ENCODE peak calls at places on chromosomes 4 and X, in ten cellular contexts. M is testis, S is right lobe of liver, W is A549, I is suprapubic skin, E is heart left ventricle, C is H1, Q is body of pancreas, V is IMR-90, P is stomach. D is an unnamed sample. For H3K4me1, the result is how much of the 10 kb centered on the place peaks cover.

GRCh38 chrX:46575586-46575985 is 2.0 kb downstream of the CHST7 start:
- DNase-seq in M (no peak), S (no peak), W (no peak), I (no peak), E (no peak), C (no peak), Q (no peak), V (no peak), P (no peak), D (no peak)

GRCh38 chr4:78207951-78208350 is 150.8 kb downstream of the FRAS1 start:
- DNase-seq in M (no peak), S (no peak), W (no peak), I (no peak), E (no peak), C (no peak), Q (no peak), V (no peak), P (no peak), D (no peak)

GRCh38 chr4:4572821-4573220 is 31.0 kb upstream of the STX18 start:
- DNase-seq in M (no peak), S (no peak), W (no peak), I (no peak), E (no peak), C (no peak), Q (no peak), V (peak), P (no peak), D (no peak)

GRCh38 chrX:139126493-139126892 is 404.0 kb upstream of the F9 start:
- DNase-seq in M (peak), S (peak), W (no peak), I (no peak), E (no peak), C (peak), Q (peak), V (no peak), P (peak), D (no peak)

GRCh38 chr4:10762541-10762940 is 78.0 kb upstream of the CLNK start:
- DNase-seq in M (no peak), S (no peak), W (no peak), I (no peak), E (no peak), C (no peak), Q (no peak), V (peak), P (no peak), D (no peak)

GRCh38 chr4:38119663-38120374 is 159.6 kb downstream of the PTTG2 start:
- DNase-seq in M (peak), S (no peak), W (no peak), I (no peak), E (peak), C (no peak), Q (no peak), V (peak), P (no peak), D (no peak)

GRCh38 chrX:154734101-154734781 is 16.6 kb downstream of the GAB3 start:
- DNase-seq in M (peak), S (no peak), W (no peak), I (no peak), E (peak), C (no peak), Q (no peak), V (peak), P (no peak), D (peak)

GRCh38 chr4:159069922-159070321 is 33.0 kb upstream of the RAPGEF2 start:
- DNase-seq in M (no peak), S (no peak), W (no peak), I (no peak), E (no peak), C (no peak), Q (no peak), V (peak), P (no peak), D (no peak)

GRCh38 chr4:186657766-186658165 is 65.9 kb downstream of the FAT1 start:
- DNase-seq in M (peak), S (no peak), W (no peak), I (no peak), E (no peak), C (no peak), Q (no peak), V (peak), P (no peak), D (no peak)

GRCh38 chr4:88697113-88697512 is 516 bp downstream of the NAP1L5 start:
- DNase-seq in M (peak), S (no peak), W (no peak), I (no peak), E (peak), C (no peak), Q (no peak), V (peak), P (no peak), D (no peak)

GRCh38 chrX:154058207-154058997 is 38.7 kb upstream of the IRAK1 start:
- DNase-seq in M (no peak), S (no peak), W (no peak), I (no peak), E (no peak), C (no peak), Q (no peak), V (no peak), P (no peak), D (no peak)

GRCh38 chr4:74428278-74428677 is 16.7 kb upstream of the AREG start:
- DNase-seq in M (no peak), S (no peak), W (no peak), I (no peak), E (no peak), C (no peak), Q (no peak), V (peak), P (no peak), D (no peak)

GRCh38 chrX:72305286-72306084 is at the start of gene CITED1:
- DNase-seq in M (peak), S (no peak), W (peak), I (no peak), E (no peak), C (no peak), Q (no peak), V (no peak), P (no peak), D (no peak)

GRCh38 chr4:2796261-2797187 is 3.6 kb downstream of the SH3BP2 start:
- DNase-seq in M (no peak), S (peak), W (no peak), I (peak), E (peak), C (no peak), Q (peak), V (peak), P (peak), D (peak)

GRCh38 chrX:24357101-24357500 is 3.3 kb upstream of the SUPT20HL1 start:
- DNase-seq in M (no peak), S (no peak), W (no peak), I (no peak), E (no peak), C (no peak), Q (no peak), V (peak), P (no peak), D (no peak)

GRCh38 chr4:74663631-74664030 is 130.7 kb downstream of the BTC start:
- DNase-seq in M (no peak), S (no peak), W (no peak), I (no peak), E (no peak), C (no peak), Q (no peak), V (no peak), P (no peak), D (no peak)

GRCh38 chr4:2958446-2958845 is 4.8 kb downstream of the NOP14 start:
- DNase-seq in M (no peak), S (no peak), W (no peak), I (no peak), E (no peak), C (no peak), Q (no peak), V (peak), P (no peak), D (no peak)

GRCh38 chrX:149487292-149487691 is 17.8 kb downstream of the IDS start:
- DNase-seq in M (no peak), S (no peak), W (peak), I (no peak), E (no peak), C (no peak), Q (no peak), V (no peak), P (no peak), D (no peak)

GRCh38 chr4:162793004-162793403 is 373.7 kb downstream of the NAF1 start:
- DNase-seq in M (no peak), S (no peak), W (no peak), I (no peak), E (no peak), C (no peak), Q (no peak), V (no peak), P (no peak), D (no peak)

GRCh38 chr4:178966644-178967043 is 1524.4 kb upstream of the AGA start:
- DNase-seq in M (no peak), S (no peak), W (no peak), I (no peak), E (no peak), C (no peak), Q (no peak), V (no peak), P (no peak), D (no peak)

GRCh38 chr4:139656614-139657486 is 8.8 kb upstream of the MGST2 start:
- DNase-seq in M (peak), S (peak), W (peak), I (no peak), E (peak), C (no peak), Q (peak), V (peak), P (peak), D (no peak)

GRCh38 chr4:84493092-84493850 is 5.8 kb downstream of the NKX6-1 start:
- DNase-seq in M (peak), S (no peak), W (no peak), I (no peak), E (no peak), C (no peak), Q (peak), V (peak), P (no peak), D (no peak)

DNA sequence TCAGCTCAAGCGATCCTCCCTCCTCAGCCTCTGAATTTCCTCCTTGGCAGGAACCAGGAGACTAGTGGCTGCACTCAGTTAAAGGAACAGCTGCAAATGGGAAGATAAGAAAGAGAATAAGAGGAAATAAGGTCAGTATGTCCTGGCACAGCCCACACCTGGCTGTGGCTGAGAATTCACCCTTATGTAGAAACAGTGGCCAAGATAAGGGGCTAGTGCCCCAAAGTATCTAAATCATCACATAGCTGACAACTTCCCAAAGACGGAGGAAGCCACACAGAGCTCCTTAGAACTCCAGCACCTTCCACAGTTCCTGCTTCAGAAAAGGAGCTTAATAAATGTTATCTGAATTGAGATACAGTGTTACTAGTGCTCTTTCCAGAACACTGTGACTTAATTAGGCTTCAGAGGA is 2.3 kb upstream of the CHIC2 start:
- DNase-seq in M (peak), S (no peak), W (no peak), I (no peak), E (peak), C (no peak), Q (peak), V (no peak), P (peak), D (no peak)
- TF ChIP-seq POLR2A in M (no peak), S (no peak), W (no peak), I (no peak), E (no peak), C (no peak), Q (no peak), V (no peak), P (no peak), D (no peak)

GRCh38 chrX:255923-256331 is 25.3 kb upstream of the PLCXD1 start:
- DNase-seq in M (no peak), S (peak), W (no peak), I (no peak), E (no peak), C (no peak), Q (no peak), V (no peak), P (peak), D (peak)

GRCh38 chrX:253451-254297 is 27.5 kb upstream of the PLCXD1 start:
- DNase-seq in M (no peak), S (peak), W (no peak), I (peak), E (no peak), C (no peak), Q (no peak), V (no peak), P (peak), D (peak)

GRCh38 chrX:257681-258289 is 23.4 kb upstream of the PLCXD1 start:
- DNase-seq in M (no peak), S (peak), W (no peak), I (peak), E (no peak), C (no peak), Q (no peak), V (no peak), P (no peak), D (peak)

GRCh38 chrX:252421-253291 is 28.5 kb upstream of the PLCXD1 start:
- DNase-seq in M (no peak), S (peak), W (no peak), I (no peak), E (no peak), C (no peak), Q (no peak), V (no peak), P (no peak), D (peak)

DNA sequence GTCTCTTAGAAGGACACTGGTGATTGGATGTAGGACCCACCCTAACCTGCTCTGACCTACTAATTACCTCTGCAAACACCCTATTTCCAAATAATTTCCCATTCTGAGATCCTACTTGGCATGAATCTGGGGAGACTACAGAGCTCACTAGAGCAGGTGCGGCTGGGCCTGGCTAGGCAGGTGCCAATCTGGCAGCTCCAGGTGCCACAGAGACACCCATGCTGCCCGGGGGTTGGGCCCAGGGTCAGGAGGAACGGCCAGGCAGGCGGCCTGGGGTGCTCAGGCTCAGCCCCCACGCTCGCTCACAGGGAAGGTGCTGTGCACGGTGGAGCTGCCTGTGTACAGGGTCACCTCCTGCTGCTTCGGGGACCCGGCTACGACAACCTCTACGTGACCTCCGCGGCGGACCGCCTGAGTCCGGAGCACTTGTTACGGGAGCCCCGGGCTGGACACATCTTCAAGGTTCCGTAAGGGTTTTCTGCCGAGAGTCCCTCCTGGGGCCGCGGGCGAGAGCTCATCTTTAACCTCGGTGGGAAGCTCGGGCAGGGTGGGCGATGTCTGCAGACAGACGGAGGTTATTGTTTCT is 26.5 kb upstream of the PLCXD1 start:
- DNase-seq in M (no peak), S (peak), W (no peak), I (peak), E (no peak), C (no peak), Q (no peak), V (no peak), P (peak), D (peak)
- H3K4me1 ChIP-seq in M (under half), S (under half), W (under half), I (under half), E (under half), C (under half), Q (under half), V (under half), P (under half), D (under half)

GRCh38 chrX:119784747-119785446 is 6.5 kb downstream of the RPL39 start:
- DNase-seq in M (peak), S (no peak), W (peak), I (no peak), E (no peak), C (peak), Q (peak), V (peak), P (peak), D (peak)
- TF ChIP-seq CTCF in M (no peak), S (peak), W (peak), I (peak), E (no peak), C (peak), Q (peak), V (peak), P (no peak), D (peak)

GRCh38 chr4:15964159-15964558 is 1.2 kb upstream of the FGFBP2 start:
- DNase-seq in M (no peak), S (no peak), W (no peak), I (no peak), E (no peak), C (no peak), Q (no peak), V (no peak), P (no peak), D (no peak)

GRCh38 chr4:15963568-15963967 is 593 bp upstream of the FGFBP2 start:
- DNase-seq in M (no peak), S (no peak), W (no peak), I (no peak), E (no peak), C (no peak), Q (no peak), V (no peak), P (no peak), D (peak)

GRCh38 chr4:15961778-15962510 is 1.0 kb downstream of the FGFBP2 start:
- DNase-seq in M (no peak), S (no peak), W (no peak), I (no peak), E (no peak), C (no peak), Q (no peak), V (no peak), P (no peak), D (no peak)

GRCh38 chr4:15965325-15965724 is 2.4 kb upstream of the FGFBP2 start:
- DNase-seq in M (no peak), S (no peak), W (no peak), I (no peak), E (no peak), C (no peak), Q (no peak), V (no peak), P (no peak), D (no peak)

GRCh38 chr4:15963001-15963451 is at the start of gene FGFBP2:
- DNase-seq in M (peak), S (no peak), W (peak), I (no peak), E (peak), C (no peak), Q (no peak), V (peak), P (peak), D (peak)
- TF ChIP-seq POLR2A in M (no peak), S (no peak), W (no peak), I (no peak), E (no peak), C (no peak), Q (no peak), V (no peak), P (no peak), D (no peak)

DNA sequence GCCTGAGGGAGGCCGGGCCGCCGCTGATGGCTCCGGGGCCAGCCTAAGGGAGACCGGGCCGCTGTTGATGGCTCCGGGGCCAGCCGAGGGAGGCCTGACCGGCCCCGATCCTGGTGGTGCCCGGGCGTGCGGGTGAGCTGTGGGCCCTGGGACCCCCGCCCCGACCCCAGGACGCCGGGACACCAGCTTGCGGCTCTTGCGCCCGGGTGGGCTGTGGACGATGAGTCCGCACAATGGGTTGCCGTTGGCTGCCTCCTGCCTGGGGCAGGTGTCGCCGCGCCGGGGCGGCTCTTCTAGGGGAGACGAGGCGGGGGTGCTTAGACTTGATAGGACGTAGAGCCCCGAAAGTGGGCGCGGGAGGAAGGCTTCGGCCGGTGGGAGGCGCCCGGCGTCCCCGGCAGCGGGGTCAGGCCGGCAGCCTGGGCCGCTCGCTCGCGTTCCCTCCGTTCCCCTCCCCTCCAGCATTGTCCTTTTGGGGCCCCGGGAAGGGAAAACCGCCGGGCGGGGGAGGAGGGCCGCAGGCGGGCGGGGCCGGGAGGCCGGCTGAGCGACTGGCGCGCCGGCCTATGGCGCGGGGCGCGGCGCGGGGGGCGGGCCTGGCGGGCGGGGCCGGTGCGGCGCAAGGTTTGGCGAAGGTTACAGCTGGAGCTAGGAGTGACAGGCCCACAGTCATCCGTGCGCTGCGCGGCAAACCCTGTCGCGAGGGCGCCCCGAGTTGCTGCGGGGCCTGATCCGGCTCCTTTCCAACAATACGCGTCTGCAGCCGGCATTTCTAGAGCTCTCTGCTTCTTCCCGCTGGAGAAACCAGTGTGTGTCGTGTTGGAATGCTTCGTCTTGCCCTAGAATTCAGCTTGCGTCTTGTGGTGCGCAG is 819 bp downstream of the KIAA0232 start:
- DNase-seq in M (peak), S (peak), W (peak), I (peak), E (peak), C (peak), Q (peak), V (peak), P (peak), D (peak)
- H3K4me1 ChIP-seq in M (under half), S (under half), W (under half), I (under half), E (under half), C (under half), Q (under half), V (under half), P (half or more), D (under half)

DNA sequence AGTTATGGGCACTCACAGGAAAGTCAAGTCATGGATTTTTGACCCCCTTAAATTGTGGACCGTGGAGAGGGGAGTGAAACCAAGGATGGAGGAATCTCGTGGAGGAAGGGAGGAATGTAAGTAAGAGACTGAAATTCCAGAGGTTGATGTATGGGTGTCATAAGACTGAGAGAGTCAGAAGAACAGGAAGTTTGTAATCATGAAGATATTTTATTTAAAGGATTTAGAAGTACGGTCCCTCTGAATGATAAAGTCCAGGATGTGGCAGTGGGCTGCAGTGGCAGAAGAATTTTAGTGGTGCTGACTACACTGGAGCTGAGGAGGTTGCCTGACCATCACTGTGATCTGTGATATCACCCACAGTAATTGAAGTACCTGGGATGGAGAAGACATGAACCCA is 57.8 kb downstream of the DCLK2 start:
- DNase-seq in M (no peak), S (no peak), W (no peak), I (no peak), E (no peak), C (no peak), Q (no peak), V (peak), P (no peak), D (no peak)
- TF ChIP-seq CTCF in M (no peak), S (no peak), W (no peak), I (no peak), E (no peak), C (no peak), Q (no peak), V (no peak), P (no peak), D (no peak)

DNA sequence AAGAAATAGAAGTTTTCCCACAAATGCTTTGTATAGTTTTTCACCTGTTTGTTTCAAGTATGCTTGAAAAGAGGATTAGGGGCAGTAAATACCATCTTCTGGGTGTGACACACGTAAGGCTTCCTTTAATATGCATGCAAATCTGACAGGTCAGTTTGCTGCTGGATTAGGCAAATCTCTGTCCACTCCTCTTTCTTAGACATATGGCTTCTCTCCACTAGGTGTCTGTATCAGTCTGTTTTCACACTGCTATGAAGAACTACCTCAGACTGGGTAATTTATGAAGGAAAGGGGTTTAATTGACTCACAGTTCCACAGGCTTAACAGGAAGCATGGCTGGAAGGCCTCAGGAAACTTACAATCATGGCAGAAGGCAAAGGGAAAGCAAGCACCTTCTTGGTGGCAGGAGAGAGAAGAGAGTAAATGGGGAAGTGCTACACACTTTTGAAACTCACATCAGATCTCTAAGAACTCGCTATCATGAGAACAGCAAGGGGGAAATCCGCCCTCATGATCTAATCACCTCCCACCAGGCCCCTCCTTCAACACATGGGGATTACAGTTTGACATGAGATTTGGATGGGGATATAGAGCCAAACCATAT is 66.9 kb downstream of the TAB3 start:
- DNase-seq in M (no peak), S (no peak), W (no peak), I (no peak), E (no peak), C (no peak), Q (no peak), V (no peak), P (no peak), D (no peak)
- TF ChIP-seq POLR2A in M (no peak), S (no peak), W (no peak), I (no peak), E (no peak), C (no peak), Q (no peak), V (no peak), P (no peak), D (no peak)